ENCODE peak calls at places on chromosomes 2 and 18, in five cellular contexts. R is C1 segment of cervical spinal cord; I is right lobe of liver; F is stimulated activated naive CD4-positive, alpha-beta T cell treated with Interleukin-2 at 50 U/mL for 16 hours; A is AG09309. Q is an unnamed sample.

GRCh38 chr2:62216616-62217015 is 20.7 kb downstream of the B3GNT2 start:
- DNase-seq in A (peak; percentile 92), F (no peak), R (no peak), I (no peak), Q (peak; percentile 21)

GRCh38 chr2:217752714-217753459 is 249.9 kb downstream of the TNS1 start:
- DNase-seq in R (no peak), A (no peak), F (no peak), I (no peak), Q (no peak)

GRCh38 chr2:636649-637405 is 40.4 kb downstream of the TMEM18 start:
- DNase-seq in F (peak; percentile 39), A (no peak), R (peak; percentile 41), I (no peak), Q (peak; percentile 57)

GRCh38 chr2:20597868-20598183 is 53.1 kb downstream of the HS1BP3 start:
- DNase-seq in I (peak; percentile 32), F (no peak), A (no peak), R (no peak), Q (no peak)

GRCh38 chr2:55707751-55708150 is 14.1 kb upstream of the PNPT1 start:
- DNase-seq in R (no peak), A (no peak), F (no peak), I (no peak), Q (no peak)

GRCh38 chr2:106833248-106833647 is 52.7 kb downstream of the ST6GAL2 start:
- DNase-seq in R (no peak), F (no peak), I (no peak), A (no peak), Q (no peak)

GRCh38 chr18:69774831-69775230 is 172.8 kb downstream of the CD226 start:
- DNase-seq in I (no peak), R (no peak), A (peak; percentile 53), F (no peak), Q (no peak)

GRCh38 chr2:230893881-230894781 is 29.4 kb downstream of the ITM2C start:
- DNase-seq in F (no peak), I (peak; percentile 39), R (peak; percentile 82), A (no peak), Q (peak; percentile 55)

GRCh38 chr18:27235218-27235870 is 50.2 kb upstream of the CHST9 start:
- DNase-seq in F (no peak), A (no peak), R (no peak), I (no peak), Q (no peak)

GRCh38 chr2:241865957-241866858 is 3.3 kb upstream of the RTP5 start:
- DNase-seq in A (no peak), F (no peak), R (no peak), I (no peak), Q (no peak)

GRCh38 chr2:234145511-234145910 is 95.0 kb downstream of the SPP2 start:
- DNase-seq in F (no peak), A (no peak), I (no peak), R (no peak), Q (no peak)

GRCh38 chr2:219681301-219682290 is 54.2 kb downstream of the SLC4A3 start:
- DNase-seq in R (no peak), I (no peak), F (no peak), A (no peak), Q (no peak)

GRCh38 chr2:221753401-221753800 is 181.3 kb upstream of the EPHA4 start:
- DNase-seq in A (no peak), R (no peak), F (no peak), I (no peak), Q (no peak)

GRCh38 chr2:216838146-216838545 is 21.7 kb downstream of the TNP1 start:
- DNase-seq in R (peak; percentile 10), A (no peak), I (no peak), F (no peak), Q (no peak)

GRCh38 chr2:119943058-119943457 is 69.8 kb upstream of the EPB41L5 start:
- DNase-seq in A (no peak), F (no peak), R (no peak), I (no peak), Q (no peak)

GRCh38 chr2:110115291-110116032 is at the start of gene MALL:
- DNase-seq in A (no peak), I (no peak), F (no peak), R (no peak), Q (peak; percentile 81)

GRCh38 chr18:49786019-49786720 is 27.2 kb downstream of the ACAA2 start:
- DNase-seq in A (no peak), R (no peak), F (no peak), I (no peak), Q (no peak)

GRCh38 chr2:112995346-112995920 is 9.8 kb upstream of the IL36A start:
- DNase-seq in A (no peak), I (no peak), R (no peak), F (no peak), Q (no peak)

GRCh38 chr2:232653441-232653840 is 20.0 kb downstream of the EFHD1 start:
- DNase-seq in A (no peak), F (no peak), R (peak; percentile 25), I (no peak), Q (no peak)

GRCh38 chr2:65937379-65938160 is 497.4 kb upstream of the MEIS1 start:
- DNase-seq in F (no peak), A (peak; percentile 4), R (no peak), I (no peak), Q (no peak)

GRCh38 chr18:28099237-28099636 is 77.7 kb downstream of the CDH2 start:
- DNase-seq in A (no peak), R (no peak), I (no peak), F (no peak), Q (no peak)

Q was measured in mucosa of descending colon.